ENCODE peak calls at places on chromosomes 7 and 10, in nine cellular contexts. E is HEK293T; O is GM13977; C is ACHN; G is Caco-2; W is foreskin keratinocyte; Z is M059J; H is uterus; S is activated CD4-positive, alpha-beta T cell treated with anti-CD3 and anti-CD28 coated beads for 4 hours. T is an unnamed sample.

GRCh38 chr10:43417950-43418768 is 9.2 kb upstream of the HNRNPF start:
- DNase-seq in E (no peak), O (peak), C (no peak), G (no peak), W (no peak), Z (no peak), H (no peak), S (peak), T (no peak)

GRCh38 chr7:63039882-63040281 is 958.8 kb upstream of the ZNF722 start:
- DNase-seq in E (no peak), O (no peak), C (no peak), G (no peak), W (no peak), Z (no peak), H (no peak), S (no peak), T (no peak)

GRCh38 chr7:33039257-33039904 is 23.2 kb downstream of the NT5C3A start:
- DNase-seq in E (no peak), O (peak), C (peak), G (no peak), W (no peak), Z (peak), H (no peak), S (no peak), T (no peak)

GRCh38 chr10:815338-816104 is 116.0 kb downstream of the LARP4B start:
- DNase-seq in E (peak), O (no peak), C (no peak), G (no peak), W (no peak), Z (no peak), H (no peak), S (no peak), T (no peak)

GRCh38 chr10:21513035-21513434 is 12.4 kb downstream of the SKIDA1 start:
- DNase-seq in E (no peak), O (no peak), C (no peak), G (no peak), W (no peak), Z (no peak), H (no peak), S (no peak), T (no peak)

GRCh38 chr10:43001427-43001795 is 75.5 kb upstream of the RET start:
- DNase-seq in E (no peak), O (no peak), C (no peak), G (no peak), W (no peak), Z (no peak), H (no peak), S (no peak), T (no peak)

GRCh38 chr7:47715631-47716068 is 133.7 kb upstream of the TNS3 start:
- DNase-seq in E (no peak), O (no peak), C (no peak), G (no peak), W (no peak), Z (no peak), H (no peak), S (no peak), T (no peak)

GRCh38 chr10:97483526-97483925 is 14.7 kb downstream of the MMS19 start:
- DNase-seq in E (no peak), O (no peak), C (no peak), G (no peak), W (no peak), Z (no peak), H (no peak), S (no peak), T (no peak)